ENCODE peak calls at places on chromosomes 11 and 22, in eight cellular contexts. M is cardiac fibroblast, N is astrocyte of the spinal cord, R is astrocyte of the cerebellum, U is OCI-LY7, Q is kidney, C is hepatocyte, X is HFF-Myc. J is an unnamed sample.

GRCh38 chr11:128926437-128927107 is 16.1 kb downstream of the TP53AIP1 start:
- DNase-seq in M (no peak), N (no peak), R (no peak), U (no peak), Q (peak), C (no peak), X (no peak), J (no peak)

GRCh38 chr11:17439316-17439782 is 37.3 kb downstream of the ABCC8 start:
- DNase-seq in M (no peak), N (no peak), R (no peak), U (peak), Q (no peak), C (peak), X (no peak), J (no peak)

GRCh38 chr11:102287963-102288744 is 29.1 kb upstream of the BIRC3 start:
- DNase-seq in M (peak), N (peak), R (peak), U (peak), Q (no peak), C (peak), X (peak), J (peak)

GRCh38 chr22:44787832-44788231 is 35.5 kb downstream of the ARHGAP8 start:
- DNase-seq in M (no peak), N (no peak), R (no peak), U (no peak), Q (no peak), C (no peak), X (no peak), J (no peak)

GRCh38 chr22:31932863-31933262 is 11.5 kb upstream of the YWHAH start:
- DNase-seq in M (no peak), N (no peak), R (no peak), U (no peak), Q (peak), C (no peak), X (no peak), J (no peak)

GRCh38 chr22:33400891-33401290 is 342.7 kb upstream of the SYN3 start:
- DNase-seq in M (no peak), N (no peak), R (no peak), U (no peak), Q (no peak), C (no peak), X (no peak), J (no peak)

GRCh38 chr11:67435031-67435726 is 2.3 kb downstream of the PTPRCAP start:
- DNase-seq in M (no peak), N (no peak), R (no peak), U (no peak), Q (no peak), C (no peak), X (no peak), J (no peak)

GRCh38 chr11:67436459-67437081 is 912 bp downstream of the PTPRCAP start:
- DNase-seq in M (peak), N (peak), R (no peak), U (peak), Q (peak), C (no peak), X (no peak), J (no peak)

GRCh38 chr11:69316941-69317340 is 23.0 kb downstream of the MYEOV start:
- DNase-seq in M (no peak), N (no peak), R (no peak), U (no peak), Q (no peak), C (no peak), X (no peak), J (no peak)

GRCh38 chr11:1461806-1462455 is 24.6 kb downstream of the MOB2 start:
- DNase-seq in M (no peak), N (no peak), R (no peak), U (no peak), Q (no peak), C (no peak), X (no peak), J (no peak)

GRCh38 chr11:1196516-1197391 is 26.1 kb upstream of the MUC5B start:
- DNase-seq in M (no peak), N (no peak), R (no peak), U (no peak), Q (peak), C (no peak), X (no peak), J (no peak)

GRCh38 chr11:63667993-63668392 is 3.2 kb downstream of the ATL3 start:
- DNase-seq in M (peak), N (peak), R (peak), U (no peak), Q (no peak), C (peak), X (peak), J (peak)

GRCh38 chr11:84800755-84801346 is 826.3 kb downstream of the DLG2 start:
- DNase-seq in M (peak), N (peak), R (peak), U (no peak), Q (no peak), C (peak), X (peak), J (peak)

GRCh38 chr22:17484608-17485007 is 78.7 kb upstream of the SLC25A18 start:
- DNase-seq in M (no peak), N (no peak), R (no peak), U (no peak), Q (no peak), C (no peak), X (no peak), J (no peak)

GRCh38 chr11:11149671-11150459 is 203.2 kb downstream of the CSNK2A3 start:
- DNase-seq in M (no peak), N (no peak), R (no peak), U (peak), Q (no peak), C (no peak), X (no peak), J (no peak)

GRCh38 chr11:77677138-77677537 is 39.5 kb upstream of the CLNS1A start:
- DNase-seq in M (no peak), N (no peak), R (no peak), U (no peak), Q (no peak), C (no peak), X (no peak), J (no peak)

GRCh38 chr11:28123151-28123571 is 15.0 kb downstream of the METTL15 start:
- DNase-seq in M (no peak), N (peak), R (no peak), U (no peak), Q (no peak), C (no peak), X (no peak), J (no peak)

GRCh38 chr11:117273550-117274289 is 17.4 kb upstream of the BACE1-AS start:
- DNase-seq in M (peak), N (peak), R (peak), U (no peak), Q (no peak), C (peak), X (peak), J (peak)

GRCh38 chr11:122100222-122101080 is 15.6 kb downstream of the BLID start:
- DNase-seq in M (peak), N (peak), R (peak), U (no peak), Q (peak), C (peak), X (no peak), J (peak)

GRCh38 chr11:35126000-35126878 is 12.7 kb upstream of the CD44 start:
- DNase-seq in M (no peak), N (no peak), R (no peak), U (peak), Q (no peak), C (no peak), X (no peak), J (no peak)

GRCh38 chr22:19176175-19176630 is 2.3 kb downstream of the SLC25A1 start:
- DNase-seq in M (no peak), N (no peak), R (no peak), U (no peak), Q (no peak), C (peak), X (no peak), J (no peak)

GRCh38 chr22:32794449-32795213 is 6.9 kb upstream of the TIMP3 start:
- DNase-seq in M (no peak), N (peak), R (no peak), U (no peak), Q (no peak), C (no peak), X (no peak), J (peak)

GRCh38 chr11:8342821-8343681 is 79.4 kb upstream of the LMO1 start:
- DNase-seq in M (no peak), N (no peak), R (no peak), U (no peak), Q (peak), C (no peak), X (no peak), J (no peak)

GRCh38 chr11:71342951-71343827 is 90.8 kb upstream of the SHANK2 start:
- DNase-seq in M (peak), N (no peak), R (no peak), U (peak), Q (peak), C (peak), X (no peak), J (peak)

GRCh38 chr11:12212821-12213185 is 102.4 kb downstream of the MICAL2 start:
- DNase-seq in M (no peak), N (no peak), R (no peak), U (no peak), Q (no peak), C (no peak), X (no peak), J (no peak)

GRCh38 chr11:29405305-29405704 is 611.5 kb downstream of the KCNA4 start:
- DNase-seq in M (no peak), N (no peak), R (no peak), U (no peak), Q (no peak), C (no peak), X (no peak), J (no peak)

GRCh38 chr22:32911526-32911925 is 110.0 kb downstream of the TIMP3 start:
- DNase-seq in M (no peak), N (no peak), R (no peak), U (no peak), Q (no peak), C (no peak), X (no peak), J (no peak)

GRCh38 chr22:38638734-38639133 is 17.5 kb downstream of the FAM227A start:
- DNase-seq in M (peak), N (no peak), R (no peak), U (no peak), Q (no peak), C (no peak), X (no peak), J (no peak)

GRCh38 chr11:99066609-99067008 is 45.9 kb downstream of the CNTN5 start:
- DNase-seq in M (no peak), N (no peak), R (no peak), U (no peak), Q (no peak), C (no peak), X (no peak), J (no peak)

GRCh38 chr11:77411238-77411637 is 62.7 kb downstream of the PAK1 start:
- DNase-seq in M (peak), N (peak), R (no peak), U (no peak), Q (peak), C (peak), X (no peak), J (peak)

GRCh38 chr11:126319374-126319740 is 15.5 kb downstream of the DCPS start:
- DNase-seq in M (no peak), N (no peak), R (no peak), U (no peak), Q (no peak), C (no peak), X (no peak), J (no peak)

GRCh38 chr11:125380756-125381445 is 115.2 kb downstream of the FEZ1 start:
- DNase-seq in M (no peak), N (no peak), R (no peak), U (no peak), Q (peak), C (no peak), X (no peak), J (no peak)

GRCh38 chr11:27201454-27202302 is 161.1 kb downstream of the BBOX1 start:
- DNase-seq in M (peak), N (peak), R (no peak), U (peak), Q (peak), C (peak), X (peak), J (peak)

GRCh38 chr11:17021550-17021949 is 7.3 kb upstream of the PLEKHA7 start:
- DNase-seq in M (no peak), N (no peak), R (no peak), U (no peak), Q (no peak), C (no peak), X (no peak), J (no peak)

GRCh38 chr11:70650075-70650909 is 252.0 kb downstream of the CTTN start:
- DNase-seq in M (peak), N (peak), R (peak), U (peak), Q (no peak), C (peak), X (peak), J (peak)

GRCh38 chr11:122258446-122258994 is 142.5 kb upstream of the BLID start:
- DNase-seq in M (no peak), N (no peak), R (no peak), U (no peak), Q (no peak), C (no peak), X (no peak), J (no peak)

GRCh38 chr22:38862375-38863329 is 9.4 kb downstream of the CBX6 start:
- DNase-seq in M (peak), N (no peak), R (no peak), U (no peak), Q (peak), C (peak), X (no peak), J (peak)

GRCh38 chr22:46428602-46429326 is 93.2 kb downstream of the TRMU start:
- DNase-seq in M (no peak), N (no peak), R (no peak), U (no peak), Q (no peak), C (no peak), X (no peak), J (no peak)

DNA sequence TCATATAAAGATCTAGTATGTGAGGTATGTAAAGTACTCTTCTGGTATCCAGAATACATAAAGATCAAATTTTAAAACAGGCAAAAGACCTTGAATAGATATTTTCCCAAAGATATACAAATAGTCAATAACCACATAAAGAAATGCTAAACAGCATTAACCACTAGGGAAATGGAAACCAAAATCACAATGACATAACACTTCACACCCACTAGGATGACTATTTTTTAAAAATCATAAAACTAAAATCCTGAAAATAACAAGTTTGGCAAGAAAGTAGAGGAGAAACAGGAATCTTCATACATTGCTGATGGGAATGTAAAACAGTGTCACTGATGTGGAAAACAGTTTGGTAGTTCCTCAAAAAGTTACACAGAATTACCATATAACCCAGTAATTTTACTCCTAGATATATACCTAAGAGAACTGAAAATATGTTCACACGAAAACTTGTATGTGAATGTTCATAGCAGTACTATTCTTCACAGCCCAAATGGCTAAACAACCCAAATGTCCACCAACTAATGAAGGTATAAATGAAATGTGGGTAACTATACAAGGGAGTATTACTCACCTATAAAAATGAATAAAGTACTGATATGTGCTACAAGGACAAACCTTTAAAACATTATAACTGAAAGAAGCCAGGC is 12.5 kb downstream of the PICALM start:
- DNase-seq in M (no peak), N (no peak), R (no peak), U (no peak), Q (no peak), C (no peak), X (no peak), J (no peak)
- TF ChIP-seq CTCF in M (no peak), N (no peak), R (no peak), U (no peak), Q (no peak), C (no peak), X (no peak), J (no peak)

GRCh38 chr22:50603511-50604255 is 3.1 kb downstream of the MAPK8IP2 start:
- DNase-seq in M (no peak), N (no peak), R (no peak), U (no peak), Q (peak), C (no peak), X (no peak), J (no peak)
- H3K4me3 ChIP-seq in M (no peak), N (no peak), R (no peak), U (no peak), Q (no peak), C (no peak), X (no peak), J (no peak)

GRCh38 chr11:64849600-64850356 is 5.3 kb upstream of the CDC42BPG start:
- DNase-seq in M (peak), N (no peak), R (no peak), U (no peak), Q (no peak), C (no peak), X (no peak), J (peak)
- TF ChIP-seq CTCF in M (no peak), N (peak), R (no peak), U (no peak), Q (no peak), C (no peak), X (no peak), J (peak)

GRCh38 chr11:86803641-86804040 is 3.3 kb downstream of the PRSS23 start:
- DNase-seq in M (no peak), N (no peak), R (no peak), U (no peak), Q (no peak), C (no peak), X (no peak), J (peak)

GRCh38 chr11:86803136-86803535 is 2.8 kb downstream of the PRSS23 start:
- DNase-seq in M (no peak), N (no peak), R (no peak), U (no peak), Q (no peak), C (no peak), X (no peak), J (no peak)

GRCh38 chr11:86800956-86801264 is 568 bp downstream of the PRSS23 start:
- DNase-seq in M (no peak), N (no peak), R (no peak), U (no peak), Q (no peak), C (no peak), X (no peak), J (no peak)

GRCh38 chr11:86802601-86803051 is 2.3 kb downstream of the PRSS23 start:
- DNase-seq in M (peak), N (peak), R (peak), U (peak), Q (no peak), C (peak), X (no peak), J (peak)

GRCh38 chr11:86802146-86802545 is 1.8 kb downstream of the PRSS23 start:
- DNase-seq in M (no peak), N (no peak), R (no peak), U (no peak), Q (no peak), C (no peak), X (no peak), J (peak)
- H3K4me3 ChIP-seq in M (peak), N (peak), R (peak), U (no peak), Q (peak), C (no peak), X (peak), J (peak)

GRCh38 chr22:37196539-37197450 is 8.7 kb upstream of the C1QTNF6 start:
- DNase-seq in M (peak), N (peak), R (peak), U (no peak), Q (peak), C (peak), X (no peak), J (peak)
- TF ChIP-seq CTCF in M (no peak), N (no peak), R (no peak), U (no peak), Q (no peak), C (peak), X (no peak), J (peak)